ENCODE peak calls at places on chromosomes 7 and 10, in ten cellular contexts. One of them, this sample, is unnamed.

GRCh38 chr7:22356855-22357310 is at the start of gene RAPGEF5:
- DNase-seq in upper lobe of right lung: peak
- DNase-seq in SK-N-SH: peak
- DNase-seq in GM13977: peak
- DNase-seq in IMR-90: no peak
- DNase-seq in uterus: no peak
- DNase-seq in activated B cell treated with CpG ODN at 0.5 μM for 24 hours: peak
- DNase-seq in endodermal cell: peak
- DNase-seq in GM06990: peak
- DNase-seq in BJ: no peak
- DNase-seq in this sample: peak

GRCh38 chr10:80498833-80499671 is 38.6 kb upstream of the SH2D4B start:
- DNase-seq in GM13977: no peak
- DNase-seq in SK-N-SH: no peak
- DNase-seq in GM06990: no peak
- DNase-seq in activated B cell treated with CpG ODN at 0.5 μM for 24 hours: no peak
- DNase-seq in IMR-90: peak
- DNase-seq in upper lobe of right lung: peak
- DNase-seq in endodermal cell: peak
- DNase-seq in uterus: peak
- DNase-seq in BJ: peak
- DNase-seq in this sample: peak

GRCh38 chr10:81848514-81848913 is 26.5 kb upstream of the NRG3 start:
- DNase-seq in uterus: no peak
- DNase-seq in GM13977: no peak
- DNase-seq in activated B cell treated with CpG ODN at 0.5 μM for 24 hours: no peak
- DNase-seq in upper lobe of right lung: no peak
- DNase-seq in IMR-90: no peak
- DNase-seq in BJ: no peak
- DNase-seq in endodermal cell: no peak
- DNase-seq in SK-N-SH: no peak
- DNase-seq in GM06990: no peak
- DNase-seq in this sample: no peak

GRCh38 chr10:128875955-128876354 is 591.1 kb upstream of the MGMT start:
- DNase-seq in endodermal cell: peak
- DNase-seq in SK-N-SH: no peak
- DNase-seq in upper lobe of right lung: no peak
- DNase-seq in BJ: no peak
- DNase-seq in IMR-90: no peak
- DNase-seq in activated B cell treated with CpG ODN at 0.5 μM for 24 hours: no peak
- DNase-seq in GM13977: no peak
- DNase-seq in GM06990: no peak
- DNase-seq in uterus: peak
- DNase-seq in this sample: peak

GRCh38 chr10:78280604-78281003 is 246.9 kb downstream of the RPS24 start:
- DNase-seq in SK-N-SH: no peak
- DNase-seq in IMR-90: no peak
- DNase-seq in GM13977: no peak
- DNase-seq in GM06990: no peak
- DNase-seq in upper lobe of right lung: no peak
- DNase-seq in BJ: no peak
- DNase-seq in endodermal cell: no peak
- DNase-seq in activated B cell treated with CpG ODN at 0.5 μM for 24 hours: no peak
- DNase-seq in uterus: no peak
- DNase-seq in this sample: no peak

GRCh38 chr7:66748791-66749190 is 8.3 kb downstream of the RABGEF1 start:
- DNase-seq in SK-N-SH: no peak
- DNase-seq in IMR-90: no peak
- DNase-seq in GM13977: no peak
- DNase-seq in endodermal cell: no peak
- DNase-seq in upper lobe of right lung: no peak
- DNase-seq in GM06990: no peak
- DNase-seq in activated B cell treated with CpG ODN at 0.5 μM for 24 hours: no peak
- DNase-seq in BJ: no peak
- DNase-seq in uterus: no peak
- DNase-seq in this sample: no peak

GRCh38 chr7:138247568-138248328 is 171.5 kb downstream of the AKR1D1 start:
- DNase-seq in GM06990: no peak
- DNase-seq in SK-N-SH: no peak
- DNase-seq in uterus: no peak
- DNase-seq in activated B cell treated with CpG ODN at 0.5 μM for 24 hours: no peak
- DNase-seq in IMR-90: no peak
- DNase-seq in BJ: no peak
- DNase-seq in upper lobe of right lung: no peak
- DNase-seq in endodermal cell: no peak
- DNase-seq in GM13977: no peak
- DNase-seq in this sample: no peak

GRCh38 chr10:68560916-68561691 is 967 bp downstream of the TET1 start:
- DNase-seq in upper lobe of right lung: no peak
- DNase-seq in GM06990: no peak
- DNase-seq in BJ: no peak
- DNase-seq in SK-N-SH: peak
- DNase-seq in endodermal cell: peak
- DNase-seq in activated B cell treated with CpG ODN at 0.5 μM for 24 hours: peak
- DNase-seq in GM13977: peak
- DNase-seq in uterus: peak
- DNase-seq in IMR-90: peak
- DNase-seq in this sample: no peak

GRCh38 chr10:48526371-48526821 is 78.5 kb downstream of the ARHGAP22 start:
- DNase-seq in BJ: peak
- DNase-seq in upper lobe of right lung: no peak
- DNase-seq in uterus: no peak
- DNase-seq in SK-N-SH: no peak
- DNase-seq in endodermal cell: peak
- DNase-seq in activated B cell treated with CpG ODN at 0.5 μM for 24 hours: no peak
- DNase-seq in GM06990: no peak
- DNase-seq in IMR-90: peak
- DNase-seq in GM13977: no peak
- DNase-seq in this sample: no peak

DNA sequence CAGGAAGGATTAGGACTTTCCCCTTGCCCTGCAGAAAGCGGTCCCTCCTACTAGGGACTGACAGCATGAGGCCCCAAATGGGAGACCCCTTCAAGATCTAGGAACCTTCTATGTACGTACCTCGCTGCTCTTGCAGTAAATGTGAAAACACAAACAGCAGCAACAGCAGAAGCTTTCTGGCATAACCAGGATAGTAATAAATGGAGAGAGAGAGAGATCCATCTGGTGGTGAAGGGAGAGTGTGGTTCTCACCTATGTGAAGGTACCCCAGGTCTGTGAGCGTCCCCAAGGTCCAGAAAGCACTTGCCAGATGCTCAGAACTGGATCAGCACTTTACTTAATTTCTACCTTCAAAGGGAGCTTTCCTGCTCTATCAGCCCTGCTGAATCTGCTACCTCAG is 592.7 kb downstream of the PARD3 start:
- DNase-seq in activated B cell treated with CpG ODN at 0.5 μM for 24 hours: no peak
- DNase-seq in IMR-90: no peak
- DNase-seq in GM13977: no peak
- DNase-seq in endodermal cell: no peak
- DNase-seq in upper lobe of right lung: no peak
- DNase-seq in BJ: no peak
- DNase-seq in SK-N-SH: no peak
- DNase-seq in GM06990: no peak
- DNase-seq in uterus: no peak
- DNase-seq in this sample: no peak
- TF ChIP-seq CTCF in activated B cell treated with CpG ODN at 0.5 μM for 24 hours: no peak
- TF ChIP-seq CTCF in IMR-90: no peak
- TF ChIP-seq CTCF in GM13977: no peak
- TF ChIP-seq CTCF in endodermal cell: no peak
- TF ChIP-seq CTCF in upper lobe of right lung: no peak
- TF ChIP-seq CTCF in BJ: no peak
- TF ChIP-seq CTCF in SK-N-SH: no peak
- TF ChIP-seq CTCF in GM06990: no peak
- TF ChIP-seq CTCF in uterus: no peak
- TF ChIP-seq CTCF in this sample: no peak

DNA sequence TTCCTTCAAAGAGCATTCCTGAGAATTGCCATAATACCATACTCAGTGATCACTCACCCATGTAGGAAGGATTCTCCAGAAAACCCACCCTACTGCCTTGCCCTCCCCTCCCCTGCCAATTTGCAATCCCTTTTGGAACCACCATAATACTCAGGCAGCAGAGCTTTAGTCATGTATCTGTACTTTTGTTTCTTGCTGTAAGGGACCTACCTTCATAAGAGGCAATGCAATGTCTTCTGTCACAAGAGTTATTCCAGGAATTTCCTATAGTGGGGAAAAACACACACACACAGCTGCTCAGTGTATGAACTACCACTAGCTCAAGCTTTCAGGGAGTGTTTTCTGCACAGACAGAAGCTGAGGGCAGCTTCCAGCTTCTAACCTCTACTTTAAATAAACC is 67.0 kb downstream of the GSAP start:
- DNase-seq in IMR-90: peak
- DNase-seq in endodermal cell: no peak
- DNase-seq in BJ: no peak
- DNase-seq in GM06990: no peak
- DNase-seq in SK-N-SH: no peak
- DNase-seq in GM13977: no peak
- DNase-seq in uterus: no peak
- DNase-seq in activated B cell treated with CpG ODN at 0.5 μM for 24 hours: no peak
- DNase-seq in upper lobe of right lung: no peak
- DNase-seq in this sample: no peak
- TF ChIP-seq CTCF in IMR-90: no peak
- TF ChIP-seq CTCF in endodermal cell: peak
- TF ChIP-seq CTCF in BJ: no peak
- TF ChIP-seq CTCF in GM06990: no peak
- TF ChIP-seq CTCF in SK-N-SH: no peak
- TF ChIP-seq CTCF in GM13977: no peak
- TF ChIP-seq CTCF in uterus: no peak
- TF ChIP-seq CTCF in activated B cell treated with CpG ODN at 0.5 μM for 24 hours: no peak
- TF ChIP-seq CTCF in upper lobe of right lung: no peak
- TF ChIP-seq CTCF in this sample: no peak

DNA sequence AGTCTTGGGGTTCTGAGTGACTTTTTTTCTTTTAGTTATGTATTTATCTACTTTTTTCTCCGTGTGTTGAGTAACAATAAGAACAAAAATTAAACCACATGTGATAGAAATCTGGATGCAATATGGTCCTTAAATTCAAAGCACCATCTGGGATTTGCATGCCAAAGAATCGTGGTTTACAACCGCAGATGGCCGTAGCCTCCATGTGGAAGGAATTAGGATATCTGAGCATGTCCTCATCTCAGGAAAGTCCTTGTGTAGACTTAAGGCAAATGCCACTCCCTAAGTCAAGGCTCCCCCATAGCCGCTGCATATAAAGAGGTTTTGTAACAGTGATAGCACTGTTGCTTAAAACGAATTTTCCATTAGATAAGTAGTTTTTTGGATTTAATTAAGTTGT is 304.0 kb downstream of the ZEB1 start:
- DNase-seq in upper lobe of right lung: no peak
- DNase-seq in uterus: peak
- DNase-seq in SK-N-SH: no peak
- DNase-seq in IMR-90: peak
- DNase-seq in BJ: peak
- DNase-seq in GM06990: no peak
- DNase-seq in GM13977: no peak
- DNase-seq in endodermal cell: no peak
- DNase-seq in activated B cell treated with CpG ODN at 0.5 μM for 24 hours: no peak
- DNase-seq in this sample: no peak
- TF ChIP-seq CTCF in upper lobe of right lung: peak
- TF ChIP-seq CTCF in uterus: peak
- TF ChIP-seq CTCF in SK-N-SH: no peak
- TF ChIP-seq CTCF in IMR-90: no peak
- TF ChIP-seq CTCF in BJ: peak
- TF ChIP-seq CTCF in GM06990: no peak
- TF ChIP-seq CTCF in GM13977: no peak
- TF ChIP-seq CTCF in endodermal cell: peak
- TF ChIP-seq CTCF in activated B cell treated with CpG ODN at 0.5 μM for 24 hours: no peak
- TF ChIP-seq CTCF in this sample: no peak

GRCh38 chr7:155533827-155534690 is 12.3 kb downstream of the CNPY1 start:
- DNase-seq in GM06990: peak
- DNase-seq in SK-N-SH: peak
- DNase-seq in endodermal cell: peak
- DNase-seq in IMR-90: no peak
- DNase-seq in upper lobe of right lung: peak
- DNase-seq in uterus: no peak
- DNase-seq in BJ: no peak
- DNase-seq in GM13977: peak
- DNase-seq in activated B cell treated with CpG ODN at 0.5 μM for 24 hours: no peak
- DNase-seq in this sample: no peak
- TF ChIP-seq CTCF in GM06990: peak
- TF ChIP-seq CTCF in SK-N-SH: peak
- TF ChIP-seq CTCF in endodermal cell: peak
- TF ChIP-seq CTCF in IMR-90: peak
- TF ChIP-seq CTCF in upper lobe of right lung: peak
- TF ChIP-seq CTCF in uterus: peak
- TF ChIP-seq CTCF in BJ: peak
- TF ChIP-seq CTCF in GM13977: peak
- TF ChIP-seq CTCF in activated B cell treated with CpG ODN at 0.5 μM for 24 hours: no peak
- TF ChIP-seq CTCF in this sample: no peak

GRCh38 chr10:20768849-20769248 is 128.3 kb downstream of the NEBL start:
- DNase-seq in IMR-90: no peak
- DNase-seq in GM13977: no peak
- DNase-seq in endodermal cell: no peak
- DNase-seq in upper lobe of right lung: no peak
- DNase-seq in GM06990: no peak
- DNase-seq in uterus: no peak
- DNase-seq in SK-N-SH: peak
- DNase-seq in BJ: no peak
- DNase-seq in activated B cell treated with CpG ODN at 0.5 μM for 24 hours: no peak
- DNase-seq in this sample: peak
- TF ChIP-seq CTCF in IMR-90: peak
- TF ChIP-seq CTCF in GM13977: no peak
- TF ChIP-seq CTCF in endodermal cell: peak
- TF ChIP-seq CTCF in upper lobe of right lung: peak
- TF ChIP-seq CTCF in GM06990: no peak
- TF ChIP-seq CTCF in uterus: peak
- TF ChIP-seq CTCF in SK-N-SH: peak
- TF ChIP-seq CTCF in BJ: no peak
- TF ChIP-seq CTCF in activated B cell treated with CpG ODN at 0.5 μM for 24 hours: no peak
- TF ChIP-seq CTCF in this sample: peak

DNA sequence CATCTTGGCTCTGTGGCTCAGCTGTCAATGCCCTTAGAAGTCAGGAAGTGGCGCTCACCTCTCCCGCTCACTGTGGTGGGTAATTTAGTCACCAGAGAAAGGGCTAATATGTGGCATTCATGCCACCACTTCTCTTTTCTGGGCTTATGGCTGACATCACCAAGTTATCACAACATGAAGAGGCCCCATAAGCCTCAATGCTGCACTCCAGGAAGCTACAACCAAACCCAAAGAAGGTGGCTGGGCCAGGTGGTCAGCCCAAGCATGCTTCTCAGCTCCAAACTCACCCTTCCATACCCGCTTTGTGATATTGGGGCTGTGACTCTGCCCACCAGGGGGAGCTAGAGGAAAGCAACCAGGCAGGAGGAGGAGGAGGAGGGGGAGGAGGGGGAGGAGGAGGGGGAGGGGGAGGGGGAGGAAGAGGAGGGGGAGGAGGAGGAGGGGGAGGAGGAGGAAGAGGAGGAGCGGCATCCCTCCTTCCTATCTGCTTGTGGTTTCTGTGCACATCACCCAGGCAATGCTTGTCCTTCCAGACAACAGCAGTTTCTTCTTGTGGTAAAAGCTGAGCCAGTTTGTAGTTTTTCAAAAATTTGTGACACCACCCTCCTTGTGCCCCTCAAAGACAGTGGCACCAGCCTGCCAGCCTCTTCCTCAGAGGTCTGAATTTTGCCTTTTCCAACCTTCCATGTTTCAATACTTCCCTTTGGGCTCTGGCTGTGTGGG is 42.1 kb downstream of the CYP26A1 start:
- DNase-seq in GM13977: peak
- DNase-seq in endodermal cell: peak
- DNase-seq in BJ: no peak
- DNase-seq in upper lobe of right lung: peak
- DNase-seq in SK-N-SH: peak
- DNase-seq in GM06990: peak
- DNase-seq in uterus: peak
- DNase-seq in activated B cell treated with CpG ODN at 0.5 μM for 24 hours: peak
- DNase-seq in IMR-90: peak
- DNase-seq in this sample: peak
- TF ChIP-seq CTCF in GM13977: peak
- TF ChIP-seq CTCF in endodermal cell: peak
- TF ChIP-seq CTCF in BJ: peak
- TF ChIP-seq CTCF in upper lobe of right lung: peak
- TF ChIP-seq CTCF in SK-N-SH: peak
- TF ChIP-seq CTCF in GM06990: peak
- TF ChIP-seq CTCF in uterus: no peak
- TF ChIP-seq CTCF in activated B cell treated with CpG ODN at 0.5 μM for 24 hours: no peak
- TF ChIP-seq CTCF in IMR-90: peak
- TF ChIP-seq CTCF in this sample: peak